ENCODE peak calls at places on chromosomes 12 and 14, in four cellular contexts. One of them, this sample, is unnamed.

GRCh38 chr14:61625171-61625570 is 70.1 kb upstream of the HIF1A start:
- DNase-seq in K562: no peak
- DNase-seq in IMR-90: peak
- DNase-seq in H1: no peak
- DNase-seq in this sample: no peak

GRCh38 chr12:91594715-91595114 is 412.1 kb upstream of the DCN start:
- DNase-seq in K562: no peak
- DNase-seq in IMR-90: no peak
- DNase-seq in H1: no peak
- DNase-seq in this sample: no peak

GRCh38 chr12:30169839-30170591 is 386.3 kb upstream of the TMTC1 start:
- DNase-seq in K562: no peak
- DNase-seq in IMR-90: no peak
- DNase-seq in H1: peak
- DNase-seq in this sample: no peak

GRCh38 chr14:80208426-80208950 is 2.8 kb downstream of the DIO2 start:
- DNase-seq in K562: no peak
- DNase-seq in IMR-90: no peak
- DNase-seq in H1: no peak
- DNase-seq in this sample: no peak

GRCh38 chr12:42660968-42661937 is 71.7 kb upstream of the PRICKLE1 start:
- DNase-seq in K562: no peak
- DNase-seq in IMR-90: no peak
- DNase-seq in H1: no peak
- DNase-seq in this sample: no peak

GRCh38 chr12:85466906-85467305 is 186.9 kb downstream of the ALX1 start:
- DNase-seq in K562: no peak
- DNase-seq in IMR-90: peak
- DNase-seq in H1: no peak
- DNase-seq in this sample: no peak

GRCh38 chr14:20657216-20658211 is 16.0 kb upstream of the OR6S1 start:
- DNase-seq in K562: peak
- DNase-seq in IMR-90: peak
- DNase-seq in H1: peak
- DNase-seq in this sample: no peak

GRCh38 chr14:57364659-57365450 is 25.5 kb upstream of the NAA30 start:
- DNase-seq in K562: no peak
- DNase-seq in IMR-90: no peak
- DNase-seq in H1: no peak
- DNase-seq in this sample: no peak

GRCh38 chr12:106360400-106360994 is 2.9 kb downstream of the POLR3B start:
- DNase-seq in K562: no peak
- DNase-seq in IMR-90: no peak
- DNase-seq in H1: no peak
- DNase-seq in this sample: no peak

GRCh38 chr14:28763914-28764848 is 2.4 kb upstream of the FOXG1 start:
- DNase-seq in K562: peak
- DNase-seq in IMR-90: no peak
- DNase-seq in H1: no peak
- DNase-seq in this sample: no peak

GRCh38 chr14:102325791-102326345 is 6.3 kb downstream of the ZNF839 start:
- DNase-seq in K562: no peak
- DNase-seq in IMR-90: no peak
- DNase-seq in H1: no peak
- DNase-seq in this sample: no peak

GRCh38 chr12:110180591-110181005 is 56.4 kb downstream of the IFT81 start:
- DNase-seq in K562: no peak
- DNase-seq in IMR-90: peak
- DNase-seq in H1: no peak
- DNase-seq in this sample: no peak

GRCh38 chr14:93582516-93582915 is 151.8 kb downstream of the UNC79 start:
- DNase-seq in K562: no peak
- DNase-seq in IMR-90: no peak
- DNase-seq in H1: no peak
- DNase-seq in this sample: no peak

GRCh38 chr12:7729683-7730195 is 17.4 kb downstream of the CLEC4C start:
- DNase-seq in K562: no peak
- DNase-seq in IMR-90: no peak
- DNase-seq in H1: no peak
- DNase-seq in this sample: no peak
- TF ChIP-seq CHD1 in K562: no peak
- TF ChIP-seq CHD1 in IMR-90: no peak
- TF ChIP-seq CHD1 in H1: no peak
- TF ChIP-seq CHD1 in this sample: no peak

GRCh38 chr14:105092912-105093425 is 27.7 kb upstream of the GPR132 start:
- DNase-seq in K562: peak
- DNase-seq in IMR-90: peak
- DNase-seq in H1: no peak
- DNase-seq in this sample: no peak
- TF ChIP-seq CHD1 in K562: no peak
- TF ChIP-seq CHD1 in IMR-90: no peak
- TF ChIP-seq CHD1 in H1: no peak
- TF ChIP-seq CHD1 in this sample: no peak

DNA sequence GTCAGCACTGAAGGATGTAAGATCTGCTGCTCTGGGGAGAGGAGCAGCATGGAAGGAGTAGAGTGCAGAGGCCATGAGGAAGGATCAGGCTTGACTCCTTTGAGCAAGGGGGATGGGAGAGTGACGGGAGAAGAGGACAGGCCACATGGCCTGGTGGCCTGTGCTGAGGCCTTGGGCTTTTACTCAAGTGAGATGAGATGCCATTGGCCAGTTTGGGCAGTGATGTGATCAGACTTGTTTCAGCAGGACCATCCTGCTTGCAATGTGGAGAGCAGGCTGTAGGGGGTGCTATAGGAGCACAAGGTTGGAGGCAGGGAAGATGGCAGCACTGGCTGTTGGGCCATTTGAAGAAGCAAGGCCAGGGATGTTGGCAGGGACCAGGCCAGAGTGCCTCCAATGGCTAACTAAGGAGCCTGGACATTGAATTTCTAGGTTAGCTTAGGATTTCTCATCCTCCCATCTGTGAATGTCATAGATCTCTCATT is 23.6 kb downstream of the FGF23 start:
- DNase-seq in K562: peak
- DNase-seq in IMR-90: peak
- DNase-seq in H1: peak
- DNase-seq in this sample: no peak
- TF ChIP-seq CHD1 in K562: no peak
- TF ChIP-seq CHD1 in IMR-90: no peak
- TF ChIP-seq CHD1 in H1: no peak
- TF ChIP-seq CHD1 in this sample: no peak

DNA sequence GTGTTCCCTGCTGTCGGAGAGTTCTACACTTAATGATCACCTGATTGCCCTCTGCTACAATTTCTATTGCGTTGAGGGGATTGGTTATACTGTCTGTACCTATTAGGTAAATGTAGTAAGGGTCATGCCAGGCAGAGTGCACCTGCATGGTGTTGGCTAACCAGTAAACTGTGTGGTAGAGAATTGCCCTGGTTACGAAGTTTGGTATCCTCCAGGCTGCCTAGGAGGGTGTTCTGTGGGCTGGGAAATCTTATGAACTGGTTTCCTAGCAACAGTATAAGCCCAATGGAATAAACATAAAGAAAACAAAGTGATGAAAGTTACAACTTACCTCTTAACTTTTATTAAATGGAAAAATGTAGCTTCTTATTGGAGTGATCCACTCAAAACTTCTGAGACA is 1.4 kb downstream of the CCDC91 start:
- DNase-seq in K562: peak
- DNase-seq in IMR-90: peak
- DNase-seq in H1: no peak
- DNase-seq in this sample: no peak
- TF ChIP-seq CHD1 in K562: no peak
- TF ChIP-seq CHD1 in IMR-90: no peak
- TF ChIP-seq CHD1 in H1: no peak
- TF ChIP-seq CHD1 in this sample: no peak

This sample was measured in GM12878.